ENCODE peak calls at places on chromosomes 13 and 19, in nine cellular contexts. One of them, this sample, is unnamed. For H3K79me2, the result is how much of the 10 kb centered on the place peaks cover.

GRCh38 chr13:90498816-90499215 is 848.7 kb upstream of the MIR17HG start:
- DNase-seq in endothelial cell of umbilical vein: no peak
- DNase-seq in neural progenitor cell: no peak
- DNase-seq in fibroblast of lung: no peak
- DNase-seq in H9: no peak
- DNase-seq in GM23338: no peak
- DNase-seq in mammary epithelial cell: no peak
- DNase-seq in hepatocyte: no peak
- DNase-seq in HCT116: no peak
- DNase-seq in this sample: no peak

GRCh38 chr19:1008268-1009042 is 8.2 kb downstream of the GRIN3B start:
- DNase-seq in endothelial cell of umbilical vein: no peak
- DNase-seq in neural progenitor cell: no peak
- DNase-seq in fibroblast of lung: no peak
- DNase-seq in H9: no peak
- DNase-seq in GM23338: no peak
- DNase-seq in mammary epithelial cell: no peak
- DNase-seq in hepatocyte: no peak
- DNase-seq in HCT116: no peak
- DNase-seq in this sample: no peak

GRCh38 chr19:47657719-47658118 is 48.8 kb downstream of the BICRA start:
- DNase-seq in endothelial cell of umbilical vein: no peak
- DNase-seq in neural progenitor cell: no peak
- DNase-seq in fibroblast of lung: no peak
- DNase-seq in H9: no peak
- DNase-seq in GM23338: no peak
- DNase-seq in mammary epithelial cell: no peak
- DNase-seq in hepatocyte: peak
- DNase-seq in HCT116: no peak
- DNase-seq in this sample: no peak

GRCh38 chr19:42280761-42281174 is 11.7 kb downstream of the CIC start:
- DNase-seq in endothelial cell of umbilical vein: peak
- DNase-seq in neural progenitor cell: peak
- DNase-seq in fibroblast of lung: no peak
- DNase-seq in H9: no peak
- DNase-seq in GM23338: no peak
- DNase-seq in mammary epithelial cell: no peak
- DNase-seq in hepatocyte: no peak
- DNase-seq in HCT116: no peak
- DNase-seq in this sample: no peak

GRCh38 chr13:45519473-45519872 is 54.7 kb downstream of the COG3 start:
- DNase-seq in endothelial cell of umbilical vein: no peak
- DNase-seq in neural progenitor cell: no peak
- DNase-seq in fibroblast of lung: no peak
- DNase-seq in H9: no peak
- DNase-seq in GM23338: no peak
- DNase-seq in mammary epithelial cell: no peak
- DNase-seq in hepatocyte: no peak
- DNase-seq in HCT116: no peak
- DNase-seq in this sample: no peak

GRCh38 chr13:33150146-33150545 is 133.9 kb downstream of the KL start:
- DNase-seq in endothelial cell of umbilical vein: peak
- DNase-seq in neural progenitor cell: no peak
- DNase-seq in fibroblast of lung: peak
- DNase-seq in H9: no peak
- DNase-seq in GM23338: no peak
- DNase-seq in mammary epithelial cell: no peak
- DNase-seq in hepatocyte: no peak
- DNase-seq in HCT116: no peak
- DNase-seq in this sample: no peak

GRCh38 chr13:105611424-105611823 is 924.0 kb downstream of the EFNB2 start:
- DNase-seq in endothelial cell of umbilical vein: peak
- DNase-seq in neural progenitor cell: no peak
- DNase-seq in fibroblast of lung: peak
- DNase-seq in H9: no peak
- DNase-seq in GM23338: peak
- DNase-seq in mammary epithelial cell: peak
- DNase-seq in hepatocyte: no peak
- DNase-seq in HCT116: no peak
- DNase-seq in this sample: no peak

GRCh38 chr13:29754486-29754806 is 96.0 kb downstream of the UBL3 start:
- DNase-seq in endothelial cell of umbilical vein: peak
- DNase-seq in neural progenitor cell: no peak
- DNase-seq in fibroblast of lung: peak
- DNase-seq in H9: peak
- DNase-seq in GM23338: peak
- DNase-seq in mammary epithelial cell: no peak
- DNase-seq in hepatocyte: no peak
- DNase-seq in HCT116: peak
- DNase-seq in this sample: peak

GRCh38 chr19:8194528-8195275 is 14.5 kb upstream of the CERS4 start:
- DNase-seq in endothelial cell of umbilical vein: no peak
- DNase-seq in neural progenitor cell: no peak
- DNase-seq in fibroblast of lung: no peak
- DNase-seq in H9: no peak
- DNase-seq in GM23338: no peak
- DNase-seq in mammary epithelial cell: peak
- DNase-seq in hepatocyte: no peak
- DNase-seq in HCT116: no peak
- DNase-seq in this sample: no peak

GRCh38 chr13:79492313-79492798 is 11.4 kb downstream of the NDFIP2 start:
- DNase-seq in endothelial cell of umbilical vein: no peak
- DNase-seq in neural progenitor cell: no peak
- DNase-seq in fibroblast of lung: no peak
- DNase-seq in H9: peak
- DNase-seq in GM23338: peak
- DNase-seq in mammary epithelial cell: peak
- DNase-seq in hepatocyte: no peak
- DNase-seq in HCT116: no peak
- DNase-seq in this sample: no peak

GRCh38 chr13:103288114-103288513 is 221.9 kb upstream of the SLC10A2 start:
- DNase-seq in endothelial cell of umbilical vein: no peak
- DNase-seq in neural progenitor cell: no peak
- DNase-seq in fibroblast of lung: no peak
- DNase-seq in H9: no peak
- DNase-seq in GM23338: no peak
- DNase-seq in mammary epithelial cell: no peak
- DNase-seq in hepatocyte: no peak
- DNase-seq in HCT116: no peak
- DNase-seq in this sample: no peak

DNA sequence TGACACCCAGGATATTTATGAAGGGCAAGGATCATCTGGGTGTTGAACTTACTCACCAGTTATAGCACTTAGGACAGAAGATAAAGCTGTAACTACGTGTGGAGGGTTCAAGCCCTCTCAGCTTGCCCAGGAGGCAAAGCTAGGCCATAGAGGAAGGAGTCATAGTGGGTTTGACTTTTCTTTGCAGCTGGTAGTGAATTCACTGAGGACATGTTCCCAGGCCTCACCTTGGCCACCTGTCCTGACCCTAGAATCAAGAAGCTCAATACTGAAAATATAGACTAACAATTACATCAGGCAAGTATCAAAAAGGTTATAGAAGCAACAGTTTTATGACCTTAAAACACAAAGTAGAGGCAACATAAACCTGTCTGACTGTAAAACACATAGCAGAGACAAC is 1207.7 kb downstream of the SLITRK1 start:
- DNase-seq in endothelial cell of umbilical vein: no peak
- DNase-seq in neural progenitor cell: no peak
- DNase-seq in fibroblast of lung: no peak
- DNase-seq in H9: no peak
- DNase-seq in GM23338: no peak
- DNase-seq in mammary epithelial cell: no peak
- DNase-seq in hepatocyte: no peak
- DNase-seq in HCT116: no peak
- DNase-seq in this sample: no peak
- TF ChIP-seq CTCF in endothelial cell of umbilical vein: no peak
- TF ChIP-seq CTCF in neural progenitor cell: no peak
- TF ChIP-seq CTCF in fibroblast of lung: no peak
- TF ChIP-seq CTCF in H9: no peak
- TF ChIP-seq CTCF in GM23338: no peak
- TF ChIP-seq CTCF in mammary epithelial cell: no peak
- TF ChIP-seq CTCF in hepatocyte: no peak
- TF ChIP-seq CTCF in HCT116: no peak
- TF ChIP-seq CTCF in this sample: no peak

DNA sequence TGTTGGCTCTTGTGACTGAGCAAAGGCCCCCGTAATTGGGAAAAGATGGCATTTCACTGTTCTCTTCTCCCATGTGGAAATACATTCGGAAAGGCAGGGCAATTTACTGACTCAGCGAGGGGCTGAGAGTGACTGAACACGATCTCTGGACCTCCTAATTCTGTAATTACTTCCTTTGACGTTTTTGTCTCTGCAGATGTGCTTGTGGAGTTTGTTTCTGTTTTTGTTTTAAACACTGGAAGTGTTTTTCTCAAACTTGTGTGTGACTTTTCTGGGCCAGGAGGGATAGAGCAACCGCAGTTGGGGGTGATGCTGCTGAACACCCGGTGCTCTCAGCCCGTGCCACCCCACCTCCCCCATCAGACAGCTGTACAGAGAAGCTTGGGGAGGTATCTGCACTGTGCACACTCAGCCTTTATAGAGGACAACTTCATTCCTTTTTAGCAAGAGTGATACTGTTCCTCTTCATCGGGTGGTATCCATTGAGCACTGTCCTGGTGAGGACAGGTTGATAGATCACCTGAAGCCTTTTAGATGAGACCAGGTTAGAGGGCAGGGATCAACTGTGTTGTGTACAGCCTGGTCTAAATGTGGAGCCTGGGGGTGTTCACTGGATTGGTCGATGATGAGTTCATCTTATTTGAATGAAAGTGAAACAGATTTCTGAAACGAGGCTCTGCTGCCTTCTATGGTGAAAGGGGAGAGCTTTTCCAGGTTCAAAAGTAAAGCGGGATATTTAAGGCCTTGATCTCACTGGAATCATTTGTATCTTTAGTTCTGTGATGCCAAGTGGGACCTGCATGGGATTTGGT is 117.4 kb downstream of the ESD start:
- DNase-seq in endothelial cell of umbilical vein: no peak
- DNase-seq in neural progenitor cell: peak
- DNase-seq in fibroblast of lung: peak
- DNase-seq in H9: no peak
- DNase-seq in GM23338: no peak
- DNase-seq in mammary epithelial cell: no peak
- DNase-seq in hepatocyte: peak
- DNase-seq in HCT116: no peak
- DNase-seq in this sample: no peak
- H3K79me2 ChIP-seq in endothelial cell of umbilical vein: under half
- H3K79me2 ChIP-seq in neural progenitor cell: under half
- H3K79me2 ChIP-seq in fibroblast of lung: under half
- H3K79me2 ChIP-seq in H9: under half
- H3K79me2 ChIP-seq in GM23338: under half
- H3K79me2 ChIP-seq in mammary epithelial cell: half or more
- H3K79me2 ChIP-seq in hepatocyte: half or more
- H3K79me2 ChIP-seq in HCT116: under half
- H3K79me2 ChIP-seq in this sample: under half

GRCh38 chr13:27395007-27395510 is 29.4 kb upstream of the GTF3A start:
- DNase-seq in endothelial cell of umbilical vein: no peak
- DNase-seq in neural progenitor cell: peak
- DNase-seq in fibroblast of lung: no peak
- DNase-seq in H9: no peak
- DNase-seq in GM23338: no peak
- DNase-seq in mammary epithelial cell: no peak
- DNase-seq in hepatocyte: no peak
- DNase-seq in HCT116: no peak
- DNase-seq in this sample: no peak

GRCh38 chr13:27388236-27388635 is 36.2 kb upstream of the GTF3A start:
- DNase-seq in endothelial cell of umbilical vein: no peak
- DNase-seq in neural progenitor cell: no peak
- DNase-seq in fibroblast of lung: no peak
- DNase-seq in H9: no peak
- DNase-seq in GM23338: no peak
- DNase-seq in mammary epithelial cell: no peak
- DNase-seq in hepatocyte: no peak
- DNase-seq in HCT116: no peak
- DNase-seq in this sample: no peak

GRCh38 chr13:27396252-27396846 is 28.1 kb upstream of the GTF3A start:
- DNase-seq in endothelial cell of umbilical vein: no peak
- DNase-seq in neural progenitor cell: no peak
- DNase-seq in fibroblast of lung: no peak
- DNase-seq in H9: no peak
- DNase-seq in GM23338: no peak
- DNase-seq in mammary epithelial cell: no peak
- DNase-seq in hepatocyte: peak
- DNase-seq in HCT116: no peak
- DNase-seq in this sample: no peak

GRCh38 chr13:27389891-27390290 is 34.5 kb upstream of the GTF3A start:
- DNase-seq in endothelial cell of umbilical vein: no peak
- DNase-seq in neural progenitor cell: no peak
- DNase-seq in fibroblast of lung: no peak
- DNase-seq in H9: no peak
- DNase-seq in GM23338: no peak
- DNase-seq in mammary epithelial cell: no peak
- DNase-seq in hepatocyte: no peak
- DNase-seq in HCT116: no peak
- DNase-seq in this sample: no peak

GRCh38 chr13:27393101-27393500 is 31.3 kb upstream of the GTF3A start:
- DNase-seq in endothelial cell of umbilical vein: no peak
- DNase-seq in neural progenitor cell: no peak
- DNase-seq in fibroblast of lung: no peak
- DNase-seq in H9: no peak
- DNase-seq in GM23338: no peak
- DNase-seq in mammary epithelial cell: no peak
- DNase-seq in hepatocyte: no peak
- DNase-seq in HCT116: no peak
- DNase-seq in this sample: no peak
- TF ChIP-seq CTCF in endothelial cell of umbilical vein: no peak
- TF ChIP-seq CTCF in neural progenitor cell: no peak
- TF ChIP-seq CTCF in fibroblast of lung: no peak
- TF ChIP-seq CTCF in H9: no peak
- TF ChIP-seq CTCF in GM23338: no peak
- TF ChIP-seq CTCF in mammary epithelial cell: no peak
- TF ChIP-seq CTCF in hepatocyte: no peak
- TF ChIP-seq CTCF in HCT116: no peak
- TF ChIP-seq CTCF in this sample: no peak

GRCh38 chr19:2683430-2683995 is 19.0 kb downstream of the GNG7 start:
- DNase-seq in endothelial cell of umbilical vein: no peak
- DNase-seq in neural progenitor cell: no peak
- DNase-seq in fibroblast of lung: no peak
- DNase-seq in H9: no peak
- DNase-seq in GM23338: no peak
- DNase-seq in mammary epithelial cell: no peak
- DNase-seq in hepatocyte: no peak
- DNase-seq in HCT116: no peak
- DNase-seq in this sample: no peak
- H3K79me2 ChIP-seq in endothelial cell of umbilical vein: under half
- H3K79me2 ChIP-seq in neural progenitor cell: under half
- H3K79me2 ChIP-seq in fibroblast of lung: under half
- H3K79me2 ChIP-seq in H9: under half
- H3K79me2 ChIP-seq in GM23338: under half
- H3K79me2 ChIP-seq in mammary epithelial cell: under half
- H3K79me2 ChIP-seq in hepatocyte: under half
- H3K79me2 ChIP-seq in HCT116: under half
- H3K79me2 ChIP-seq in this sample: under half

GRCh38 chr19:15161028-15161984 is 39.5 kb downstream of the NOTCH3 start:
- DNase-seq in endothelial cell of umbilical vein: no peak
- DNase-seq in neural progenitor cell: no peak
- DNase-seq in fibroblast of lung: no peak
- DNase-seq in H9: no peak
- DNase-seq in GM23338: peak
- DNase-seq in mammary epithelial cell: no peak
- DNase-seq in hepatocyte: no peak
- DNase-seq in HCT116: peak
- DNase-seq in this sample: no peak
- TF ChIP-seq CTCF in endothelial cell of umbilical vein: peak
- TF ChIP-seq CTCF in neural progenitor cell: peak
- TF ChIP-seq CTCF in fibroblast of lung: peak
- TF ChIP-seq CTCF in H9: peak
- TF ChIP-seq CTCF in GM23338: peak
- TF ChIP-seq CTCF in mammary epithelial cell: peak
- TF ChIP-seq CTCF in hepatocyte: peak
- TF ChIP-seq CTCF in HCT116: peak
- TF ChIP-seq CTCF in this sample: peak